ENCODE peak calls at places on chromosome 13, in eight cellular contexts. J, Z, K, D, N, L, Y and T are unnamed samples.

GRCh38 chr13:29513981-29514719 is 81.3 kb downstream of the SLC7A1 start:
- DNase-seq in D (no peak), L (no peak), N (no peak), Z (peak), K (no peak), Y (no peak), J (no peak), T (no peak)

GRCh38 chr13:28606466-28606865 is 52.5 kb upstream of the POMP start:
- DNase-seq in D (no peak), Z (no peak), L (no peak), N (no peak), J (no peak), Y (no peak), K (no peak), T (no peak)

GRCh38 chr13:35712907-35713685 is 236.6 kb upstream of the MAB21L1 start:
- DNase-seq in D (peak), N (peak), Y (no peak), L (no peak), J (no peak), K (peak), Z (no peak), T (no peak)

GRCh38 chr13:30743319-30744055 is 8.1 kb downstream of the ALOX5AP start:
- DNase-seq in Z (no peak), N (peak), K (peak), D (peak), Y (peak), J (peak), L (no peak), T (no peak)

GRCh38 chr13:76925115-76925514 is 23.2 kb upstream of the ACOD1 start:
- DNase-seq in J (no peak), Z (no peak), Y (no peak), D (no peak), K (no peak), N (peak), L (no peak), T (no peak)

GRCh38 chr13:109036091-109036490 is 406.7 kb downstream of the MYO16 start:
- DNase-seq in K (no peak), D (peak), L (no peak), J (no peak), Z (no peak), N (no peak), Y (no peak), T (no peak)

GRCh38 chr13:73956795-73957408 is 177.3 kb downstream of the KLF12 start:
- DNase-seq in L (no peak), D (no peak), K (no peak), Z (no peak), J (no peak), Y (no peak), N (no peak), T (no peak)

GRCh38 chr13:83929147-83929546 is 46.9 kb upstream of the SLITRK1 start:
- DNase-seq in L (no peak), J (no peak), D (no peak), K (no peak), N (no peak), Z (no peak), Y (no peak), T (no peak)

GRCh38 chr13:27259831-27260230 is 8.5 kb downstream of the RPL21 start:
- DNase-seq in K (no peak), J (no peak), N (peak), D (no peak), Z (no peak), L (no peak), Y (no peak), T (no peak)

GRCh38 chr13:109767023-109767422 is 19.4 kb downstream of the IRS2 start:
- DNase-seq in Z (no peak), L (no peak), Y (no peak), N (no peak), D (no peak), J (no peak), K (no peak), T (no peak)

GRCh38 chr13:108315273-108315672 is 45.8 kb downstream of the TNFSF13B start:
- DNase-seq in D (no peak), Z (no peak), L (no peak), K (no peak), J (no peak), N (no peak), Y (no peak), T (no peak)

GRCh38 chr13:97975851-97976550 is 22.5 kb downstream of the IPO5 start:
- DNase-seq in L (peak), K (peak), Y (peak), D (peak), N (peak), Z (peak), J (peak), T (peak)

GRCh38 chr13:75785130-75785529 is 149.0 kb downstream of the LMO7 start:
- DNase-seq in Y (no peak), K (no peak), L (no peak), D (no peak), N (peak), Z (no peak), J (no peak), T (no peak)

GRCh38 chr13:99357920-99358319 is 50.7 kb upstream of the GPR183 start:
- DNase-seq in D (no peak), J (peak), L (no peak), Y (no peak), Z (no peak), N (no peak), K (no peak), T (no peak)

GRCh38 chr13:28246891-28247290 is 108.5 kb downstream of the PAN3 start:
- DNase-seq in N (peak), J (no peak), L (no peak), Y (no peak), D (no peak), Z (no peak), K (no peak), T (no peak)

GRCh38 chr13:45623516-45624090 is 8.1 kb upstream of the ERICH6B start:
- DNase-seq in J (no peak), Z (peak), K (peak), Y (no peak), L (peak), D (peak), N (peak), T (no peak)
- TF ChIP-seq CTCF in J (no peak), Z (peak), K (peak), Y (peak), L (peak), D (peak), N (peak), T (peak)

GRCh38 chr13:51396352-51396751 is 56.5 kb downstream of the INTS6 start:
- DNase-seq in D (peak), N (no peak), Z (no peak), J (no peak), L (no peak), Y (no peak), K (peak), T (no peak)

GRCh38 chr13:51394724-51395123 is 55.2 kb downstream of the SERPINE3 start:
- DNase-seq in Z (no peak), N (no peak), J (no peak), L (no peak), K (no peak), D (no peak), Y (no peak), T (no peak)

GRCh38 chr13:51397262-51397933 is 55.4 kb downstream of the INTS6 start:
- DNase-seq in Y (peak), N (no peak), J (peak), K (peak), D (peak), Z (no peak), L (peak), T (no peak)
- TF ChIP-seq CTCF in Y (no peak), N (no peak), J (no peak), K (no peak), D (no peak), Z (no peak), L (no peak), T (no peak)

DNA sequence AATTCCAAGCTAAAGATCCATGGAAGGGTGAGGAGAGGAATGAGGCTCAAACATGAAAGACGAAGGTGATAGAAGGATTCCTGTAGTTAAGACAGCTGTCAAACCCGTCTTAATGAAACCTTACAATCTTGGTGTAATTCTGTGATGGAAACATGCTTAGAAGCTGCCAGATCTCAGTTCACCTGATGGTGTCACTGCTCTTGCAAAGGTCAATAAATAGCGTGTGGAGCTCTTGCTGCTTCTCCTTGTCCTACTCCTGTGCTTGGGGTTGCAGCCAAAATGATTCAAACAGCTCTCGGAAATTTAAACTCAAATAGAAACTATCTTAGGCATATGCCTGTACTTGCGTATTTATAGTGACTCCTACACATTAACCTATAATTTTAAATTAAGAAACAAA is 1705.0 kb downstream of the OLFM4 start:
- DNase-seq in Z (peak), Y (no peak), J (no peak), L (peak), D (no peak), N (no peak), K (peak), T (peak)
- TF ChIP-seq CTCF in Z (no peak), Y (no peak), J (no peak), L (peak), D (no peak), N (no peak), K (no peak), T (peak)

GRCh38 chr13:44465318-44465717 is 91.7 kb downstream of the SERP2 start:
- DNase-seq in J (no peak), D (peak), K (no peak), Y (no peak), N (peak), L (no peak), Z (no peak), T (no peak)

GRCh38 chr13:44474122-44474910 is 100.7 kb downstream of the SERP2 start:
- DNase-seq in L (no peak), J (no peak), D (peak), K (no peak), Y (no peak), Z (peak), N (no peak), T (no peak)

GRCh38 chr13:44471686-44472085 is 98.1 kb downstream of the SERP2 start:
- DNase-seq in Y (no peak), K (no peak), Z (no peak), D (peak), J (no peak), L (no peak), N (peak), T (no peak)

GRCh38 chr13:44470623-44471562 is 97.3 kb downstream of the SERP2 start:
- DNase-seq in K (peak), N (peak), Z (peak), D (peak), Y (no peak), L (peak), J (no peak), T (no peak)
- TF ChIP-seq CTCF in K (peak), N (peak), Z (peak), D (peak), Y (peak), L (peak), J (no peak), T (peak)